ENCODE peak calls at places on chromosomes 11 and 22, in five cellular contexts. One of them, this sample, is unnamed.

GRCh38 chr22:23242473-23243001 is 62.2 kb downstream of the BCR start:
- DNase-seq in kidney: no peak
- DNase-seq in NB4: no peak
- DNase-seq in ovary: no peak
- DNase-seq in nephron progenitor cell: peak; percentile 44
- DNase-seq in this sample: no peak

GRCh38 chr11:74839971-74840370 is 91.3 kb downstream of the RNF169 start:
- DNase-seq in nephron progenitor cell: no peak
- DNase-seq in ovary: no peak
- DNase-seq in kidney: no peak
- DNase-seq in NB4: peak; percentile 24
- DNase-seq in this sample: no peak

GRCh38 chr22:33020721-33021120 is 37.5 kb downstream of the SYN3 start:
- DNase-seq in ovary: no peak
- DNase-seq in NB4: no peak
- DNase-seq in nephron progenitor cell: no peak
- DNase-seq in kidney: no peak
- DNase-seq in this sample: no peak

GRCh38 chr22:48658246-48658645 is 1169.4 kb downstream of the BRD1 start:
- DNase-seq in nephron progenitor cell: no peak
- DNase-seq in NB4: no peak
- DNase-seq in kidney: no peak
- DNase-seq in ovary: no peak
- DNase-seq in this sample: no peak

GRCh38 chr11:70581991-70582885 is 183.9 kb downstream of the CTTN start:
- DNase-seq in ovary: no peak
- DNase-seq in kidney: peak; percentile 61
- DNase-seq in NB4: no peak
- DNase-seq in nephron progenitor cell: no peak
- DNase-seq in this sample: no peak

GRCh38 chr11:78742430-78742829 is 167.8 kb upstream of the NARS2 start:
- DNase-seq in kidney: peak; percentile 79
- DNase-seq in NB4: no peak
- DNase-seq in ovary: no peak
- DNase-seq in nephron progenitor cell: no peak
- DNase-seq in this sample: no peak

GRCh38 chr11:44623321-44623715 is 57.9 kb downstream of the CD82 start:
- DNase-seq in kidney: no peak
- DNase-seq in NB4: no peak
- DNase-seq in ovary: peak; percentile 12
- DNase-seq in nephron progenitor cell: no peak
- DNase-seq in this sample: peak; percentile 39

GRCh38 chr11:8870461-8871282 is 40.3 kb upstream of the AKIP1 start:
- DNase-seq in kidney: peak; percentile 87
- DNase-seq in ovary: peak; percentile 79
- DNase-seq in NB4: peak; percentile 47
- DNase-seq in nephron progenitor cell: peak; percentile 77
- DNase-seq in this sample: peak; percentile 83

GRCh38 chr22:27885977-27886842 is 32.8 kb downstream of the PITPNB start:
- DNase-seq in kidney: no peak
- DNase-seq in NB4: peak; percentile 49
- DNase-seq in ovary: no peak
- DNase-seq in nephron progenitor cell: peak; percentile 55
- DNase-seq in this sample: no peak

DNA sequence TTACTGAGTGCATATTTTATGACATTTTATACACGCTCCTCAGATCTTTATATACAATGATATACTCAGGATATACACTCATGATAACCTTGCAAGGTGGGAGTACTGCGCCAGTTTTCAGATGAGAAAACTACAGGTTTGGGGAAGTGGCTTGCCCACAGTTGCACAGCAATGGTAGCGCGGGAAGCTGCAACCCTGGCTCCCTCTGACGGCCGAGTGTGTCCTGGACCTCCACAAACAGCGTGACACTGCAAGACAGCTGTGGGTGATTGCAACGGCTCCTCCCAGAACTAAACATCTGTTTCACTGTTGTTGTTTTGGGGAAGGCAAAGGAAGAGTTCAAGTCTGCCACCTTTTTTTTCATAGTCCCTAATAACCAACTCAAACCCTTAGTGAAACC is 47.0 kb downstream of the PACSIN2 start:
- DNase-seq in kidney: peak; percentile 79
- DNase-seq in ovary: no peak
- DNase-seq in nephron progenitor cell: no peak
- DNase-seq in NB4: peak; percentile 77
- DNase-seq in this sample: no peak
- TF ChIP-seq CTCF in kidney: no peak
- TF ChIP-seq CTCF in ovary: no peak
- TF ChIP-seq CTCF in nephron progenitor cell: no peak
- TF ChIP-seq CTCF in NB4: no peak
- TF ChIP-seq CTCF in this sample: no peak

GRCh38 chr11:27673979-27674663 is 26.1 kb downstream of the BDNF start:
- DNase-seq in NB4: no peak
- DNase-seq in ovary: no peak
- DNase-seq in nephron progenitor cell: no peak
- DNase-seq in kidney: no peak
- DNase-seq in this sample: no peak
- TF ChIP-seq CTCF in NB4: no peak
- TF ChIP-seq CTCF in ovary: no peak
- TF ChIP-seq CTCF in nephron progenitor cell: no peak
- TF ChIP-seq CTCF in kidney: no peak
- TF ChIP-seq CTCF in this sample: no peak

GRCh38 chr11:27720277-27720830 is 20.1 kb upstream of the BDNF start:
- DNase-seq in nephron progenitor cell: peak; percentile 90
- DNase-seq in ovary: peak; percentile 23
- DNase-seq in NB4: no peak
- DNase-seq in kidney: no peak
- DNase-seq in this sample: peak; percentile 72
- TF ChIP-seq CTCF in nephron progenitor cell: peak; percentile 29
- TF ChIP-seq CTCF in ovary: no peak
- TF ChIP-seq CTCF in NB4: no peak
- TF ChIP-seq CTCF in kidney: no peak
- TF ChIP-seq CTCF in this sample: peak; percentile 69

DNA sequence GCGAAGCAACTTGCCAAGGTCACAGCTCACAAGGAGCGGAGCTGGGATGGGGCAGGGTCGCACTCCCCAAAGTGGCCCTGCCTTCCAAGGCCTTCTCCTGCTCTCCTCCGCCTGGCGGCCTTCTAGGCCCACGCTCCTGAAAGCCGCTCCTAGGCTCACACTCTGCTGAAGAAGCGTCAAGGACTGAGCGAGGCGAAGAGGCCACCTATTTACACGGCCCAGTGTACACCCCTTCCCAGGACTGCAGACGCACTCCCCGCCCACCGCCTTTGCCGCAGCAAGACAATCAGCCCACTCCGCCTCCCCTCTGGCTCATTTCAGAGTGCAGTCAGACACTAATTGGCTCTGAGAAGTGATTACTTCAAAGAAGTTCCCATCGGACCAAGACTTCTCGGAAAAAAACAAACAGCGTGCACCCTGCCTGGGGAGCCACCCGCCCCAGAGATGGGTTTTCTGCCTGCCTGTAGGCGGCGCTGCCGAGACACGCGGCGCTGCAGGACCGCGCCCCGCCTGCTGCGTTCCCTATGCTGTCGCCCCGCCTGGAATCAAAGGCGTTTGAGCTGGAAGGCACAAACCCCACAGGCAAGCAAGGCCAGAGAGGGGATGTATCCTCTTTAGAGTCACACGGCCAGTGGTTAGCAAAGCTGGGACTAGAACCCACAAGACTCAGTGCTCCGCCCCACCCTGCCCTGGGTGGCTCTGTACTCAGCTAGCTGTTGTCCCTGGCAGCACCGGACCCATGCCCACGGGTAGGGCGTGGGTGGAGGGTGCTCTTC is 414.8 kb downstream of the BUD13 start:
- DNase-seq in nephron progenitor cell: peak; percentile 67
- DNase-seq in ovary: peak; percentile 25
- DNase-seq in kidney: no peak
- DNase-seq in NB4: peak; percentile 12
- DNase-seq in this sample: no peak
- TF ChIP-seq CTCF in nephron progenitor cell: peak; percentile 84
- TF ChIP-seq CTCF in ovary: peak; percentile 22
- TF ChIP-seq CTCF in kidney: peak; percentile 4
- TF ChIP-seq CTCF in NB4: peak; percentile 41
- TF ChIP-seq CTCF in this sample: peak; percentile 84

GRCh38 chr11:65857500-65858353 is at the start of gene CFL1:
- DNase-seq in nephron progenitor cell: peak; percentile 96
- DNase-seq in kidney: peak; percentile 100
- DNase-seq in NB4: peak; percentile 99
- DNase-seq in ovary: peak; percentile 97
- DNase-seq in this sample: peak; percentile 99

GRCh38 chr11:65858354-65859133 is 564 bp upstream of the CFL1 start:
- DNase-seq in ovary: no peak
- DNase-seq in kidney: no peak
- DNase-seq in nephron progenitor cell: no peak
- DNase-seq in NB4: no peak
- DNase-seq in this sample: no peak

GRCh38 chr11:65860278-65861164 is at the start of gene MUS81:
- DNase-seq in ovary: peak; percentile 98
- DNase-seq in NB4: peak; percentile 99
- DNase-seq in nephron progenitor cell: peak; percentile 97
- DNase-seq in kidney: peak; percentile 99
- DNase-seq in this sample: peak; percentile 97

GRCh38 chr11:65859812-65860277 is 388 bp upstream of the MUS81 start:
- DNase-seq in kidney: no peak
- DNase-seq in NB4: no peak
- DNase-seq in ovary: no peak
- DNase-seq in nephron progenitor cell: no peak
- DNase-seq in this sample: no peak

DNA sequence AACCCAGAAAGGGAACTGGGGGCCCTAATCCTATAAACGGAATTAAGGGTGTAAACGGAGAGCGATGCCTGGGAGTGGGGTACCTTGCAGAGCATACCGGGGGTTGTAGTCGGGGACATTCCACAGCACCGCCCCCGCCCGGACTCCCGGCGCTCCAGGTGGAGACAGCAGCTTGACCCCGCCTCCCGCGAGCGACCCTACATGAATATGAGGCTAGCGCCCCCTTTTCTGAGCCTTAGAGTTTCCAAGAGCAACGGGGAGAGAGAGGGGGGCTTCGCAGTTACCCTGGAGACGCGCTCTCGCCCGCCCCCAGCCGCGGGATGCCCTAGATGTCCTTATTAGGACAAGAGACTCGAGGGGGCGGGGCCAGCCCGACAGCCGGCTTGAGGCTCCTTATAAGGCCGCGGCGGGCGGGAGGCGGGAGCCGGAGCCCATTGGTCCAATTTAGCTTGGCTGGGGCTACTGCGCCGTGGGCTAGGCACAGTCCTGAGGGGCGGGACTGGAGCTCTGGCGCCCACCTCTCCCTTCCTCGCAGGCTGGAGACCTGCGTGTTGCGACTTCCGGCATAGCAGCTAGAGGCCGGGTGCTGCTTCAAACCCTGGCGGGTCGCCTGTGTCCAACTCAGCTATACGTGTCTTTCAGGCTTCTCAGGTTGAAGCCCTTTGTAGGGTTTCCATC is 960 bp upstream of the MUS81 start:
- DNase-seq in NB4: peak; percentile 100
- DNase-seq in ovary: peak; percentile 97
- DNase-seq in kidney: peak; percentile 100
- DNase-seq in nephron progenitor cell: peak; percentile 99
- DNase-seq in this sample: peak; percentile 98
- TF ChIP-seq CTCF in NB4: no peak
- TF ChIP-seq CTCF in ovary: peak; percentile 25
- TF ChIP-seq CTCF in kidney: peak; percentile 0
- TF ChIP-seq CTCF in nephron progenitor cell: no peak
- TF ChIP-seq CTCF in this sample: peak; percentile 31

DNA sequence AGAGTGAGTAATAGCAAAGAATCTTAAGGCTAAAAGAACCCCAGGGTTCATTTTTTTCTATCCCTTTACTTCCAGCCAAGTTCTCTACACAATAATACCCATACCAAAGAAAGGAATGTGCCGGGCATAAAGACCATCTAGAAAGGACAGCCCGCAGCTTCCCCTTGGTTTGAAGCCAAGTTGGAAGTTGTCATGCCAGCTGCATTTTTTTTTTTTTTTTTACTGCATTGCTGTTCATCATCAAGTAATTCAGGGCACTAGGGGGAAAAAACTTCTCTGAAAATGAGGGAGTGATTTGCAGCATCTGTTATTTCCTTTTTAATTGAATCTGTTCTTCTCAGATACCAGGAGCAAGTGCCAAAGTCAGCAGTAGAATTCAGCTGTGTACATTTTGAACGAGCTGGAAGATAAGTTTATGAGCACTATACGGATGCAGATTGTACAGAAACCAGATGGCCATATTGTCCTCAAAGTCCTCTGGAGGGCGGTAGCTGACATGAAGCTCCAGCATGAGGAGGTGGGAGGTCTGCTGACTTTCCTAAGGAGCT is 56.4 kb downstream of the UBASH3B start:
- DNase-seq in ovary: no peak
- DNase-seq in kidney: no peak
- DNase-seq in NB4: peak; percentile 56
- DNase-seq in nephron progenitor cell: no peak
- DNase-seq in this sample: no peak
- TF ChIP-seq CTCF in ovary: no peak
- TF ChIP-seq CTCF in kidney: no peak
- TF ChIP-seq CTCF in NB4: peak; percentile 8
- TF ChIP-seq CTCF in nephron progenitor cell: no peak
- TF ChIP-seq CTCF in this sample: no peak